ENCODE peak calls at places on chromosomes 4 and X, in four cellular contexts. U is activated naive CD8-positive, alpha-beta T cell treated with anti-CD3 and anti-CD28 coated beads, Interleukin-2, amount 50 U/mL, for 24 hours; O is MCF 10A; E is cardiac muscle cell. F is an unnamed sample.

GRCh38 chr4:70531981-70532380 is 13.6 kb downstream of the AMTN start:
- DNase-seq in O (no peak), E (no peak), U (no peak), F (no peak)

GRCh38 chr4:173386751-173387150 is 12.2 kb downstream of the SCRG1 start:
- DNase-seq in O (no peak), E (no peak), U (no peak), F (no peak)

GRCh38 chrX:109749207-109749606 is 16.1 kb upstream of the ACSL4 start:
- DNase-seq in E (no peak), U (no peak), O (no peak), F (no peak)

GRCh38 chr4:22416403-22416802 is 99.5 kb downstream of the ADGRA3 start:
- DNase-seq in U (no peak), O (no peak), E (no peak), F (no peak)

GRCh38 chrX:38847903-38848230 is 46.6 kb downstream of the MID1IP1 start:
- DNase-seq in E (no peak), U (no peak), O (no peak), F (no peak)

GRCh38 chr4:138158746-138159297 is 83.3 kb downstream of the SLC7A11 start:
- DNase-seq in U (no peak), E (no peak), O (peak; percentile 33), F (peak; percentile 76)

GRCh38 chrX:32489125-32489524 is 722.2 kb downstream of the DMD start:
- DNase-seq in O (no peak), U (no peak), E (no peak), F (no peak)

GRCh38 chrX:64093761-64094160 is 111.7 kb downstream of the AMER1 start:
- DNase-seq in O (peak; percentile 4), U (no peak), E (peak; percentile 22), F (no peak)

GRCh38 chr4:181968371-181968770 is 274.8 kb upstream of the TENM3 start:
- DNase-seq in U (no peak), E (no peak), O (peak; percentile 30), F (peak; percentile 63)

F was measured in HCEC 1CT.